ENCODE peak calls at places on chromosome 17, in four cellular contexts. S, L, J and O are unnamed samples.

GRCh38 chr17:27566673-27567562 is 64.1 kb upstream of the LGALS9 start:
- DNase-seq in S (no peak), L (no peak), J (no peak), O (no peak)

GRCh38 chr17:1124896-1125774 is 54.6 kb downstream of the ABR start:
- DNase-seq in S (no peak), L (no peak), J (no peak), O (peak; percentile 29)

GRCh38 chr17:58840820-58841612 is 85.4 kb downstream of the PPM1E start:
- DNase-seq in S (no peak), L (peak; percentile 40), J (no peak), O (no peak)

GRCh38 chr17:38569701-38570512 is 35.8 kb downstream of the SRCIN1 start:
- DNase-seq in S (no peak), L (no peak), J (no peak), O (no peak)

GRCh38 chr17:8976638-8977037 is 11.1 kb upstream of the PIK3R5 start:
- DNase-seq in S (no peak), L (no peak), J (no peak), O (peak; percentile 7)

GRCh38 chr17:69874220-69874670 is 200.8 kb upstream of the KCNJ16 start:
- DNase-seq in S (no peak), L (peak; percentile 95), J (peak; percentile 62), O (peak; percentile 82)

GRCh38 chr17:58383892-58384462 is 32.0 kb upstream of the SUPT4H1 start:
- DNase-seq in S (no peak), L (no peak), J (no peak), O (no peak)

GRCh38 chr17:1177099-1177996 is 2.4 kb downstream of the ABR start:
- DNase-seq in S (no peak), L (peak; percentile 60), J (no peak), O (peak; percentile 42)

GRCh38 chr17:57724729-57725125 is 20.4 kb downstream of the CCDC182 start:
- DNase-seq in S (no peak), L (no peak), J (no peak), O (no peak)

GRCh38 chr17:81966343-81967243 is 5.6 kb upstream of the NOTUM start:
- DNase-seq in S (peak; percentile 69), L (peak; percentile 79), J (no peak), O (no peak)

GRCh38 chr17:82881900-82882714 is 42.3 kb upstream of the ZNF750 start:
- DNase-seq in S (no peak), L (no peak), J (no peak), O (peak; percentile 50)

GRCh38 chr17:35930211-35931065 is at the start of gene RDM1:
- DNase-seq in S (peak; percentile 94), L (peak; percentile 81), J (peak; percentile 10), O (peak; percentile 42)

GRCh38 chr17:2948721-2949468 is 114.5 kb downstream of the OR1D5 start:
- DNase-seq in S (no peak), L (no peak), J (no peak), O (no peak)

GRCh38 chr17:77856551-77857305 is 101.8 kb upstream of the TNRC6C start:
- DNase-seq in S (no peak), L (no peak), J (no peak), O (no peak)

GRCh38 chr17:77570565-77570898 is 388.0 kb upstream of the TNRC6C start:
- DNase-seq in S (no peak), L (no peak), J (no peak), O (no peak)

GRCh38 chr17:8439681-8440080 is 4.0 kb downstream of the NDEL1 start:
- DNase-seq in S (no peak), L (no peak), J (no peak), O (no peak)

GRCh38 chr17:80320496-80320895 is 59.8 kb downstream of the RNF213 start:
- DNase-seq in S (no peak), L (no peak), J (no peak), O (no peak)

GRCh38 chr17:48074322-48075054 is 26.3 kb downstream of the NFE2L1 start:
- DNase-seq in S (peak; percentile 80), L (peak; percentile 87), J (peak; percentile 62), O (peak; percentile 84)

GRCh38 chr17:50272711-50273653 is 1.3 kb upstream of the TMEM92 start:
- DNase-seq in S (peak; percentile 84), L (peak; percentile 64), J (no peak), O (peak; percentile 67)

GRCh38 chr17:18158022-18158600 is 25.5 kb upstream of the ALKBH5 start:
- DNase-seq in S (peak; percentile 99), L (peak; percentile 96), J (peak; percentile 75), O (peak; percentile 94)

GRCh38 chr17:4232168-4232813 is 31.5 kb downstream of the ANKFY1 start:
- DNase-seq in S (no peak), L (peak; percentile 76), J (no peak), O (peak; percentile 79)

GRCh38 chr17:33366998-33367397 is 73.9 kb upstream of the ASIC2 start:
- DNase-seq in S (no peak), L (no peak), J (no peak), O (no peak)

GRCh38 chr17:31318298-31319190 is 2.9 kb downstream of the EVI2A start:
- DNase-seq in S (no peak), L (peak; percentile 95), J (peak; percentile 38), O (peak; percentile 96)

GRCh38 chr17:58224315-58224714 is 5.3 kb upstream of the MKS1 start:
- DNase-seq in S (no peak), L (peak; percentile 55), J (no peak), O (peak; percentile 60)

GRCh38 chr17:63185420-63185819 is 219.4 kb downstream of the TANC2 start:
- DNase-seq in S (no peak), L (no peak), J (no peak), O (no peak)
- TF ChIP-seq CTCF in S (no peak), L (no peak), J (peak; percentile 9), O (no peak)

DNA sequence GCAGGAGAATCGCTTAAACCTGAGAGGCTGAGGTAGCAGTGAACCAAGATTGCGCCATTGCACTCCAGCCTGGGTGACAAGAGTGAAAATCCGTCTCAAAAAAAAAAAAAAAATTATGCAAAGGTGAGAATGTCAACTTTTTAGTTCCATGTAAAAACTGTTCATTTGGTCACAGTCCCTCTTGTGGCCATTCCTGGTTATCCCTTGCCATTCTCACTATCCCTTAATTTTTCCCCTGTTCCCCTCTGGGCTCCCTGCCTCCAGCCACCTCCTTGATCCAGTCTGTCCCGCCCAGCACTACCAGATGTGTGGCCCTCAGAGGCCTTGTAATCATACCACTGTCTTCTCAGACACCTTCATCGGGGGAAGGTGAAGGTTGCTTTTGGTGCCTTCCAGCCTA is 23.4 kb downstream of the DCAF7 start:
- DNase-seq in S (peak; percentile 30), L (peak; percentile 6), J (no peak), O (peak; percentile 10)
- TF ChIP-seq CTCF in S (peak; percentile 30), L (peak; percentile 34), J (peak; percentile 20), O (peak; percentile 39)

GRCh38 chr17:45889579-45889978 is 4.8 kb upstream of the MAPT start:
- DNase-seq in S (peak; percentile 34), L (no peak), J (no peak), O (no peak)
- TF ChIP-seq CTCF in S (no peak), L (no peak), J (no peak), O (peak; percentile 2)

DNA sequence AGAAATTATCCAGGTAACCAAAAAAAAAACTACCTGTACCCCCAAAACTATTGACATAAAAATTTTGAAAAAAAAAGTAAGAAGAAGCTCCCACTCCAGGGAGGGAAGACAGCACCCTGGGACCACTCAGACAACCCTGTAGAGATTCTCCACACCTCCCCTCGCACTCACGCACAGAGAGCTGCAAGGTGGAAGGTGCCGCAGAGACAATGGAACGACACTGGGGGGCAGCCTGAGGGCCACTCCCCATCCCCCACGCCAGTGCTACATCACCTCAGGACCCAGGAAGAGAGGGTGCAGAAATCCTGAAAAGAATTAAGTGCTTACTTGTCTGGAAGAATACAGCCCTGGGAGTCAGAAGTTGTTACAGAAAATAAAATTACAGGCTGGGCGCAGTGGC is 5.2 kb upstream of the CD79B start:
- DNase-seq in S (no peak), L (no peak), J (no peak), O (no peak)
- TF ChIP-seq CTCF in S (no peak), L (no peak), J (no peak), O (no peak)

GRCh38 chr17:76086384-76086783 is 7.4 kb downstream of the ZACN start:
- DNase-seq in S (no peak), L (no peak), J (no peak), O (no peak)

GRCh38 chr17:76087531-76087930 is 8.5 kb downstream of the ZACN start:
- DNase-seq in S (no peak), L (no peak), J (no peak), O (no peak)

GRCh38 chr17:76088868-76089576 is 10.0 kb downstream of the ZACN start:
- DNase-seq in S (no peak), L (no peak), J (no peak), O (no peak)

GRCh38 chr17:76089680-76090516 is 10.9 kb downstream of the ZACN start:
- DNase-seq in S (no peak), L (no peak), J (no peak), O (no peak)

DNA sequence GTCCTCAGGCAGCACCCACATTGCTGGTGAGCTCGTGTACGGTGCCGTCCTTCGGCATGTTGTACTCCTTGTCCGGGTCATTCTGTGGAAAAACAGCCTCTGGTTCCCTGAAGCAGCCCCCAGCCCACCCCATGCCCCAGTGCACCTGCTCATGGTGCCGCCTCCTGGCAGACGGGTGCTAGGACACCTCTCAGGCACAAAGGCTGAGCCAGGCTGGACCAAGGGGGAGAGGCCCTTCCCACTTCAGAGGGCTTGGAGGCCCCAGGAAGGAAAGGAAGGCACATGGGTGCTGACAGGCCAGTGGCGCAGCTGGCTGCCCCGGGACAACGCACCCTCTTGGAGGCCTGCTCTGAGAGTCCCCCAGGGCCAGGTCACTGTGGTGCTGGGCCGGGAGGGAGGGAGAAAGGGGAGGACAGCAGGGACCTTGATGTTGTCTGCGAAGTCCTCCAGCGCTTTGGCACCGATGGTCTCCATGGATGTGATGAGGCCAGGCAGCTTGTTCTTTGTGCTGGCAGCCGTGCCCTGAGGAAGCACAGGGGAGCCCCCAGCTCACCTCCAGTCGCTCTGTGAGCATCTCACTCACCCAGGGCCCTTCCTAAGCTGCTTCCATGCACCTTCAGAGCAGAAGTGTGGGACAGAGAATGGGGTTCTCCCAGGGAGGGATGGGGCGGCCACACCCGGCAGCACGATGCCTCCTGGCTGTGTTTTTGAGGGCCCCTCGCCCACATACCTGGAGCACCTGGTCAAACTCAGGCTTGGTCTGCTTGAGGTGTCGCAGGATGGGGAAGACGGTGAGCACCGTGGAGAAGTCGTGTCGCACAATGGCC is 9.3 kb downstream of the ZACN start:
- DNase-seq in S (peak; percentile 66), L (no peak), J (no peak), O (no peak)
- TF ChIP-seq CTCF in S (peak; percentile 31), L (no peak), J (no peak), O (no peak)

DNA sequence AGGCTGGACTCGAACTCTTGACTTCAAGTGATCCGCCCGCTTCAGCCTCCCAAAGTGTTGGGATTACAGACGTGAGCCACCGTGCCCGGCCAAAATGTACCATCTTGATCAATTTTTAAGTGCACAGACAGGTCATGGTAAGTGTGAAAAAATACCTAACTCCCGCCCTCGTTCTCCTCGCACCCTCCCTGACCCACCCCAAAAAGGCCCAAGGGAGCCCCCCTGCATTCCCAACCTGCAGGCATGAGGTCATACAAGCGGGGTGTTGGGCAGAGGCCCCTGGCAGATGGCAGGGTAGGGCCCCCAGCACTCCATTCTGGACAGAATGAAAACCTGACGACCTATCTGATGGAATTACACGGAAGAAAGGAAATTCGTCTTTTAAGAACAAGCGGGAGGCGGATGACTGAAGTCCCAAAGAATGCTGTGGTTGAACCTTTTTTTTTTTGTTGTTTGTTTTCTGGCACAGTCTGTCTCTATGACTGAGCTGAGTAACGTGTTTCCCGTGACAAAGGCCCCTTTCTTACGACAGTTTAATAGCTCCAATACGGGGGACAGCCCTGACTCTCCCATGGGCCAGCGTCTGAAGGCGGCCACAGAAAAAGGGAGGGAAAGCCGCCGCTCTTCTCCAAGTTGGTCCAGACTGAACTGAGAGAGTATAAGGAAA is 376.4 kb downstream of the SLC39A11 start:
- DNase-seq in S (no peak), L (peak; percentile 93), J (peak; percentile 68), O (peak; percentile 99)
- TF ChIP-seq CTCF in S (no peak), L (no peak), J (no peak), O (no peak)